ENCODE peak calls at places on chromosomes 16 and 17, in ten cellular contexts. P, V, K, L, G, T, D, F, O and H are unnamed samples.

GRCh38 chr17:65684631-65685030 is 123.2 kb upstream of the AXIN2 start:
- DNase-seq in P (no peak), V (no peak), K (no peak), L (no peak), G (no peak), T (no peak), D (no peak), F (no peak), O (no peak), H (no peak)

GRCh38 chr17:79950306-79950705 is 85.4 kb downstream of the TBC1D16 start:
- DNase-seq in P (no peak), V (no peak), K (no peak), L (peak), G (no peak), T (no peak), D (no peak), F (peak), O (no peak), H (no peak)

GRCh38 chr17:45896803-45897693 is 2.7 kb downstream of the MAPT start:
- DNase-seq in P (no peak), V (peak), K (no peak), L (no peak), G (no peak), T (no peak), D (no peak), F (no peak), O (no peak), H (peak)

GRCh38 chr17:4859816-4860625 is 26.9 kb downstream of the MINK1 start:
- DNase-seq in P (no peak), V (no peak), K (no peak), L (no peak), G (no peak), T (no peak), D (no peak), F (no peak), O (no peak), H (no peak)

GRCh38 chr17:77577491-77577890 is 381.0 kb upstream of the TNRC6C start:
- DNase-seq in P (no peak), V (no peak), K (no peak), L (peak), G (no peak), T (no peak), D (no peak), F (no peak), O (no peak), H (no peak)

GRCh38 chr16:72126429-72126765 is 32.8 kb downstream of the DHX38 start:
- DNase-seq in P (no peak), V (no peak), K (no peak), L (no peak), G (no peak), T (no peak), D (no peak), F (no peak), O (no peak), H (no peak)

GRCh38 chr17:77281904-77282367 is 141.2 kb downstream of the SEC14L1 start:
- DNase-seq in P (no peak), V (peak), K (no peak), L (no peak), G (no peak), T (no peak), D (no peak), F (no peak), O (no peak), H (peak)

GRCh38 chr16:53775821-53776431 is 72.0 kb downstream of the FTO start:
- DNase-seq in P (peak), V (no peak), K (no peak), L (no peak), G (no peak), T (no peak), D (peak), F (peak), O (peak), H (peak)

GRCh38 chr16:3740186-3740585 is 22.9 kb upstream of the TRAP1 start:
- DNase-seq in P (no peak), V (no peak), K (no peak), L (no peak), G (no peak), T (no peak), D (no peak), F (no peak), O (no peak), H (no peak)

GRCh38 chr17:82740906-82741759 is 5.7 kb downstream of the FN3K start:
- DNase-seq in P (no peak), V (peak), K (no peak), L (no peak), G (no peak), T (no peak), D (no peak), F (no peak), O (no peak), H (no peak)

GRCh38 chr17:80124351-80124981 is 22.5 kb downstream of the EIF4A3 start:
- DNase-seq in P (no peak), V (peak), K (no peak), L (no peak), G (no peak), T (no peak), D (no peak), F (no peak), O (no peak), H (peak)

GRCh38 chr17:17115620-17116019 is 73.4 kb downstream of the MPRIP start:
- DNase-seq in P (no peak), V (no peak), K (no peak), L (no peak), G (no peak), T (no peak), D (no peak), F (no peak), O (no peak), H (no peak)

GRCh38 chr17:75840779-75841123 is 3.5 kb downstream of the UNC13D start:
- DNase-seq in P (no peak), V (no peak), K (no peak), L (no peak), G (no peak), T (no peak), D (no peak), F (no peak), O (no peak), H (no peak)

GRCh38 chr16:69089091-69089912 is 16.2 kb upstream of the HAS3 start:
- DNase-seq in P (no peak), V (no peak), K (peak), L (no peak), G (no peak), T (no peak), D (no peak), F (no peak), O (no peak), H (peak)

GRCh38 chr17:19645608-19646250 is 2.8 kb upstream of the ALDH3A2 start:
- DNase-seq in P (no peak), V (peak), K (peak), L (no peak), G (no peak), T (peak), D (peak), F (no peak), O (no peak), H (peak)

GRCh38 chr17:80647746-80648145 is 103.1 kb downstream of the RPTOR start:
- DNase-seq in P (peak), V (no peak), K (peak), L (no peak), G (no peak), T (no peak), D (no peak), F (no peak), O (peak), H (no peak)